ENCODE peak calls at places on chromosomes 4 and X, in four cellular contexts. T is activated CD4-positive, CD25-positive, alpha-beta regulatory T cell; Y is GDM1; B is pancreas. O is an unnamed sample.

GRCh38 chrX:51837926-51838325 is 55.5 kb upstream of the MAGED1 start:
- DNase-seq in T (no peak), Y (no peak), B (no peak), O (peak)

GRCh38 chrX:111318901-111319300 is 48.6 kb upstream of the CAPN6 start:
- DNase-seq in T (no peak), Y (no peak), B (no peak), O (no peak)

GRCh38 chr4:177455591-177455990 is 13.4 kb upstream of the AGA start:
- DNase-seq in T (no peak), Y (no peak), B (no peak), O (no peak)

GRCh38 chr4:101018836-101019235 is 328.5 kb downstream of the PPP3CA start:
- DNase-seq in T (no peak), Y (peak), B (no peak), O (no peak)

GRCh38 chr4:100206850-100207249 is 16.6 kb upstream of the DDIT4L start:
- DNase-seq in T (no peak), Y (no peak), B (no peak), O (no peak)

GRCh38 chr4:1404573-1405248 is 1.5 kb downstream of the NKX1-1 start:
- DNase-seq in T (no peak), Y (no peak), B (no peak), O (peak)

GRCh38 chr4:1842993-1843448 is 12.9 kb downstream of the LETM1 start:
- DNase-seq in T (no peak), Y (no peak), B (no peak), O (no peak)

GRCh38 chr4:48120132-48120531 is 13.9 kb downstream of the TXK start:
- DNase-seq in T (no peak), Y (no peak), B (no peak), O (no peak)

GRCh38 chrX:1763294-1763693 is 148.4 kb downstream of the ASMT start:
- DNase-seq in T (no peak), Y (no peak), B (no peak), O (no peak)

GRCh38 chr4:69617083-69617694 is 22.3 kb downstream of the UGT2A2 start:
- DNase-seq in T (no peak), Y (no peak), B (no peak), O (no peak)

GRCh38 chr4:10033191-10033881 is 12.0 kb upstream of the SLC2A9 start:
- DNase-seq in T (no peak), Y (no peak), B (no peak), O (no peak)

GRCh38 chrX:145817666-145818521 is at the start of gene SLITRK2:
- DNase-seq in T (no peak), Y (no peak), B (peak), O (no peak)